ENCODE peak calls at places on chromosome 2, in nine cellular contexts. M is spleen; X is endodermal cell; I is CD8-positive, alpha-beta T cell; T is AG04450; D is choroid plexus epithelial cell; F is brain microvascular endothelial cell; B is HepG2; C is left ventricle myocardium inferior. E is an unnamed sample.

GRCh38 chr2:18435425-18436037 is 124.9 kb downstream of the RDH14 start:
- DNase-seq in M (no peak), X (peak; percentile 63), I (no peak), T (peak; percentile 63), D (peak; percentile 89), F (peak; percentile 70), B (peak; percentile 58), C (no peak), E (no peak)

GRCh38 chr2:14642499-14642898 is 10.0 kb downstream of the LRATD1 start:
- DNase-seq in M (no peak), X (peak; percentile 65), I (no peak), T (no peak), D (no peak), F (no peak), B (no peak), C (no peak), E (no peak)

GRCh38 chr2:58240595-58240937 is 559 bp downstream of the FANCL start:
- DNase-seq in M (no peak), X (no peak), I (no peak), T (no peak), D (no peak), F (no peak), B (peak; percentile 34), C (no peak), E (no peak)

GRCh38 chr2:144999040-144999875 is 479.3 kb upstream of the ZEB2 start:
- DNase-seq in M (no peak), X (no peak), I (no peak), T (no peak), D (peak; percentile 83), F (peak; percentile 46), B (no peak), C (no peak), E (no peak)

GRCh38 chr2:232304236-232304635 is 74.3 kb upstream of the ALPP start:
- DNase-seq in M (no peak), X (no peak), I (no peak), T (no peak), D (no peak), F (no peak), B (peak; percentile 69), C (no peak), E (no peak)

GRCh38 chr2:226337941-226338605 is 461.5 kb downstream of the IRS1 start:
- DNase-seq in M (no peak), X (no peak), I (no peak), T (no peak), D (no peak), F (no peak), B (no peak), C (no peak), E (no peak)

GRCh38 chr2:240149943-240150784 is 9.7 kb upstream of the OTOS start:
- DNase-seq in M (no peak), X (peak; percentile 92), I (no peak), T (no peak), D (peak; percentile 57), F (peak; percentile 15), B (peak; percentile 40), C (no peak), E (peak; percentile 85)

GRCh38 chr2:138503087-138503442 is 1.5 kb downstream of the SPOPL start:
- DNase-seq in M (no peak), X (no peak), I (no peak), T (no peak), D (peak; percentile 11), F (no peak), B (no peak), C (no peak), E (no peak)

GRCh38 chr2:29070542-29070941 is 3.8 kb downstream of the PCARE start:
- DNase-seq in M (no peak), X (peak; percentile 39), I (no peak), T (no peak), D (no peak), F (no peak), B (no peak), C (no peak), E (no peak)

GRCh38 chr2:140657657-140658056 is 1473.2 kb downstream of the LRP1B start:
- DNase-seq in M (no peak), X (no peak), I (no peak), T (no peak), D (peak; percentile 81), F (peak; percentile 88), B (no peak), C (no peak), E (no peak)

GRCh38 chr2:226583715-226584114 is 215.9 kb downstream of the IRS1 start:
- DNase-seq in M (no peak), X (no peak), I (no peak), T (peak; percentile 65), D (peak; percentile 92), F (peak; percentile 48), B (peak; percentile 94), C (no peak), E (no peak)

GRCh38 chr2:97765933-97766332 is 52.6 kb downstream of the ZAP70 start:
- DNase-seq in M (no peak), X (peak; percentile 22), I (no peak), T (no peak), D (no peak), F (no peak), B (no peak), C (no peak), E (no peak)

GRCh38 chr2:64145119-64145518 is 899 bp upstream of the PELI1 start:
- DNase-seq in M (no peak), X (no peak), I (no peak), T (no peak), D (no peak), F (no peak), B (no peak), C (no peak), E (no peak)

GRCh38 chr2:20997953-20998722 is 45.7 kb downstream of the APOB start:
- DNase-seq in M (no peak), X (peak; percentile 4), I (no peak), T (no peak), D (no peak), F (no peak), B (no peak), C (no peak), E (no peak)

GRCh38 chr2:178414266-178415247 is 36.4 kb downstream of the PRKRA start:
- DNase-seq in M (peak; percentile 91), X (peak; percentile 95), I (peak; percentile 63), T (peak; percentile 88), D (peak; percentile 98), F (peak; percentile 91), B (peak; percentile 90), C (peak; percentile 87), E (peak; percentile 72)
- TF ChIP-seq CTCF in M (peak; percentile 88), X (peak; percentile 93), I (peak; percentile 87), T (peak; percentile 96), D (peak; percentile 97), F (peak; percentile 96), B (peak; percentile 97), C (peak; percentile 95), E (peak; percentile 87)

DNA sequence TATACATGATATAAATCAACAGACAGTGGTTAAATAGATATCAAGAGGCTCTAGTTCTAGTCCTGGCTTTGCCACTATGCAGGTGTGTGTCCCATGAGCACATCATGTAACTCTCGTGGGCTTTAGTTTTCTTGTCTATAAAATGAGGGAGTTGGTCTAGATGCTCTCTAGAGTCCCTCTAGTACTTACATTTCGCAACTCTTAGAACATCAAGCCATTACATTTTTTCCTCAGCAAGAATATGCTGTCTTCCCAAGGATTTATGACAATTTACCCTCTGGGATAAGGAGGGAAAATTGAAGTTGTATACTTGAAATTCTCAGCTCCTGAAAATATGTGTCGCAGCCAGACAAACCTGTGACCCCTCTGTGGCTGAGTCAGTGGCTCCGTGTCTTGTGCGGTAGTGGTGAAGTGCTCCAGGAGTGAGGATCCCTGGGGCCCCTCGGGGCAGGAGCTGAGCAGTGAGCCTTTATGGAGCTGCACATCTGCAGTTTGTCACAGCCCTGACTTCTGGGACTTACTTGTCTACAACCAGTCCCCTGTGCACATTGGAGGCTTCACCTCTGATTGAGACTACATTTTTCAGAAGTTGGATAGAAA is 6.8 kb downstream of the PKP4 start:
- DNase-seq in M (no peak), X (no peak), I (no peak), T (no peak), D (no peak), F (no peak), B (no peak), C (no peak), E (no peak)
- TF ChIP-seq CTCF in M (no peak), X (no peak), I (no peak), T (no peak), D (no peak), F (no peak), B (no peak), C (no peak), E (no peak)

GRCh38 chr2:230321031-230321430 is 6.0 kb upstream of the SP140L start:
- DNase-seq in M (peak; percentile 60), X (no peak), I (no peak), T (no peak), D (no peak), F (no peak), B (no peak), C (no peak), E (no peak)

GRCh38 chr2:230323385-230324106 is 3.4 kb upstream of the SP140L start:
- DNase-seq in M (peak; percentile 72), X (peak; percentile 58), I (no peak), T (no peak), D (no peak), F (no peak), B (peak; percentile 64), C (no peak), E (no peak)

GRCh38 chr2:230324503-230324902 is 2.5 kb upstream of the SP140L start:
- DNase-seq in M (no peak), X (no peak), I (no peak), T (no peak), D (no peak), F (no peak), B (no peak), C (no peak), E (no peak)

GRCh38 chr2:230325316-230326243 is 1.4 kb upstream of the SP140L start:
- DNase-seq in M (peak; percentile 74), X (peak; percentile 35), I (no peak), T (no peak), D (no peak), F (no peak), B (no peak), C (no peak), E (no peak)

GRCh38 chr2:230322561-230323384 is 4.2 kb upstream of the SP140L start:
- DNase-seq in M (peak; percentile 58), X (no peak), I (no peak), T (no peak), D (no peak), F (no peak), B (no peak), C (no peak), E (no peak)
- TF ChIP-seq CTCF in M (no peak), X (peak; percentile 40), I (no peak), T (peak; percentile 28), D (peak; percentile 31), F (no peak), B (no peak), C (no peak), E (no peak)

DNA sequence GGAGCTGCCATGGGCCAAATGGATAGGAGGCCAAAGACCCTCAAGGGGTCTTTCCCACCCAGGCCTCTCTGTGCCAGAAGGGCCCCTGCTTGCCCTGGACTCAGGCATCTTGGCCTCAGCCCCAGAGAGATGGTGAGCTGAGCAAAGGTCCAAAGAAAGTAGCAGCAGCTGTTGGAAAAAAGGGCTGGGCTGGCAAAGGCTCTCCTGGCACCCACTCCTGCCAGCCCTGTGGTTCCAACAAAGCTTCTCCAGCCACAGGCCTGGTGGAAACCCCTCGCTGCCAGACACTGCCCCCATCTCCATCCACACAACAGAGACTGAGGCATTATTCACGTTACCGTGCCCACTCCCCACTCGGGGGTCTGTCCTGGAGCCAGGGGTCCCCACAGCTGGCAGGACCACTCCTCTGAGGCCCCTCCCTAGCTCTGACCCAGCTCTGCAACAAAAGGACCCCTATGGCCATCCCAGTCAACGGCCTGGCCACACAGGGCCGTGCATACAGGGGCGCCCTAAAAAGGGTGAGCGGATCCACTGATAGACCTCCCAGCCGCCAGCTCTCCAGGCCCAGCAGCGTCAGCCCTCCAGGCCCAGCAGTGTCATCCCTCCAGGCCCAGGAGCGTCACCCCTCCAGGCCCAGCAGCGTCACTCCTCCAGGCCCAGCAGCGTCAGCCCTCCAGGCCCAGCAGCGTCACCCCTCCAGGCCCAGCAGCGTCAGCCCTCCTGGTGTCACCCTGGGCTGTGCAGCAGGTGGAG is 10.1 kb downstream of the BIN1 start:
- DNase-seq in M (peak; percentile 66), X (no peak), I (no peak), T (no peak), D (no peak), F (no peak), B (no peak), C (no peak), E (no peak)
- TF ChIP-seq CTCF in M (no peak), X (no peak), I (no peak), T (no peak), D (no peak), F (no peak), B (no peak), C (no peak), E (no peak)

E was measured in GM13976.